ENCODE peak calls at places on chromosomes 12 and 14, in eight cellular contexts. One of them, this sample, is unnamed.

GRCh38 chr14:60925286-60925685 is 55.6 kb downstream of the TRMT5 start:
- DNase-seq in KBM-7: no peak
- DNase-seq in AG20443: no peak
- DNase-seq in effector memory CD4-positive, alpha-beta T cell: no peak
- DNase-seq in SW480: no peak
- DNase-seq in pulmonary artery endothelial cell: peak
- DNase-seq in OCI-M1: no peak
- DNase-seq in CMK: no peak
- DNase-seq in this sample: no peak

GRCh38 chr12:90091809-90092208 is 383.2 kb upstream of the ATP2B1 start:
- DNase-seq in KBM-7: peak
- DNase-seq in AG20443: no peak
- DNase-seq in effector memory CD4-positive, alpha-beta T cell: no peak
- DNase-seq in SW480: no peak
- DNase-seq in pulmonary artery endothelial cell: no peak
- DNase-seq in OCI-M1: no peak
- DNase-seq in CMK: no peak
- DNase-seq in this sample: no peak

GRCh38 chr14:40199101-40199500 is 766.9 kb upstream of the FBXO33 start:
- DNase-seq in KBM-7: no peak
- DNase-seq in AG20443: no peak
- DNase-seq in effector memory CD4-positive, alpha-beta T cell: no peak
- DNase-seq in SW480: no peak
- DNase-seq in pulmonary artery endothelial cell: no peak
- DNase-seq in OCI-M1: peak
- DNase-seq in CMK: no peak
- DNase-seq in this sample: no peak

GRCh38 chr12:15751741-15752140 is 37.4 kb downstream of the EPS8 start:
- DNase-seq in KBM-7: no peak
- DNase-seq in AG20443: no peak
- DNase-seq in effector memory CD4-positive, alpha-beta T cell: no peak
- DNase-seq in SW480: no peak
- DNase-seq in pulmonary artery endothelial cell: no peak
- DNase-seq in OCI-M1: no peak
- DNase-seq in CMK: no peak
- DNase-seq in this sample: no peak

GRCh38 chr12:62656576-62657362 is 190.1 kb downstream of the MON2 start:
- DNase-seq in KBM-7: no peak
- DNase-seq in AG20443: no peak
- DNase-seq in effector memory CD4-positive, alpha-beta T cell: no peak
- DNase-seq in SW480: no peak
- DNase-seq in pulmonary artery endothelial cell: no peak
- DNase-seq in OCI-M1: no peak
- DNase-seq in CMK: no peak
- DNase-seq in this sample: no peak

GRCh38 chr14:69685217-69685616 is 73.8 kb downstream of the SUSD6 start:
- DNase-seq in KBM-7: no peak
- DNase-seq in AG20443: no peak
- DNase-seq in effector memory CD4-positive, alpha-beta T cell: no peak
- DNase-seq in SW480: no peak
- DNase-seq in pulmonary artery endothelial cell: no peak
- DNase-seq in OCI-M1: no peak
- DNase-seq in CMK: no peak
- DNase-seq in this sample: no peak

GRCh38 chr12:63894132-63894531 is 49.6 kb downstream of the SRGAP1 start:
- DNase-seq in KBM-7: peak
- DNase-seq in AG20443: no peak
- DNase-seq in effector memory CD4-positive, alpha-beta T cell: no peak
- DNase-seq in SW480: no peak
- DNase-seq in pulmonary artery endothelial cell: no peak
- DNase-seq in OCI-M1: no peak
- DNase-seq in CMK: no peak
- DNase-seq in this sample: no peak

GRCh38 chr14:58368951-58369350 is 26.8 kb upstream of the TOMM20L start:
- DNase-seq in KBM-7: no peak
- DNase-seq in AG20443: no peak
- DNase-seq in effector memory CD4-positive, alpha-beta T cell: no peak
- DNase-seq in SW480: no peak
- DNase-seq in pulmonary artery endothelial cell: peak
- DNase-seq in OCI-M1: no peak
- DNase-seq in CMK: no peak
- DNase-seq in this sample: no peak

GRCh38 chr14:25111061-25111601 is 61.2 kb upstream of the STXBP6 start:
- DNase-seq in KBM-7: no peak
- DNase-seq in AG20443: peak
- DNase-seq in effector memory CD4-positive, alpha-beta T cell: no peak
- DNase-seq in SW480: peak
- DNase-seq in pulmonary artery endothelial cell: no peak
- DNase-seq in OCI-M1: no peak
- DNase-seq in CMK: no peak
- DNase-seq in this sample: peak

GRCh38 chr14:64614992-64615391 is 65.2 kb downstream of the PPP1R36 start:
- DNase-seq in KBM-7: no peak
- DNase-seq in AG20443: no peak
- DNase-seq in effector memory CD4-positive, alpha-beta T cell: no peak
- DNase-seq in SW480: no peak
- DNase-seq in pulmonary artery endothelial cell: no peak
- DNase-seq in OCI-M1: peak
- DNase-seq in CMK: no peak
- DNase-seq in this sample: no peak

GRCh38 chr14:24351517-24351916 is 11.7 kb upstream of the RIPK3 start:
- DNase-seq in KBM-7: no peak
- DNase-seq in AG20443: peak
- DNase-seq in effector memory CD4-positive, alpha-beta T cell: no peak
- DNase-seq in SW480: no peak
- DNase-seq in pulmonary artery endothelial cell: no peak
- DNase-seq in OCI-M1: peak
- DNase-seq in CMK: no peak
- DNase-seq in this sample: no peak

GRCh38 chr12:6068226-6068625 is 56.2 kb downstream of the VWF start:
- DNase-seq in KBM-7: no peak
- DNase-seq in AG20443: no peak
- DNase-seq in effector memory CD4-positive, alpha-beta T cell: no peak
- DNase-seq in SW480: no peak
- DNase-seq in pulmonary artery endothelial cell: no peak
- DNase-seq in OCI-M1: no peak
- DNase-seq in CMK: no peak
- DNase-seq in this sample: no peak

This sample was measured in NCI-H446.